ENCODE peak calls at places on chromosomes 7 and 10, in five cellular contexts. One of them, this sample, is unnamed.

GRCh38 chr7:142181966-142182365 is 70.4 kb downstream of the MGAM2 start:
- DNase-seq in prostate gland: no peak
- DNase-seq in heart left ventricle: no peak
- DNase-seq in fibroblast of the aortic adventitia: no peak
- DNase-seq in astrocyte: no peak
- DNase-seq in this sample: no peak

GRCh38 chr7:156759143-156759542 is 118.6 kb downstream of the RNF32 start:
- DNase-seq in fibroblast of the aortic adventitia: no peak
- DNase-seq in prostate gland: no peak
- DNase-seq in heart left ventricle: no peak
- DNase-seq in astrocyte: no peak
- DNase-seq in this sample: no peak

GRCh38 chr10:6497524-6498140 is 82.4 kb downstream of the PRKCQ start:
- DNase-seq in prostate gland: no peak
- DNase-seq in astrocyte: no peak
- DNase-seq in fibroblast of the aortic adventitia: no peak
- DNase-seq in heart left ventricle: no peak
- DNase-seq in this sample: no peak

GRCh38 chr10:65675236-65675635 is 1250.6 kb upstream of the LRRTM3 start:
- DNase-seq in prostate gland: no peak
- DNase-seq in astrocyte: no peak
- DNase-seq in fibroblast of the aortic adventitia: no peak
- DNase-seq in heart left ventricle: no peak
- DNase-seq in this sample: no peak

GRCh38 chr7:24820730-24821044 is 63.4 kb upstream of the GSDME start:
- DNase-seq in fibroblast of the aortic adventitia: no peak
- DNase-seq in heart left ventricle: no peak
- DNase-seq in astrocyte: no peak
- DNase-seq in prostate gland: no peak
- DNase-seq in this sample: no peak

GRCh38 chr10:78247821-78248220 is 214.2 kb downstream of the RPS24 start:
- DNase-seq in astrocyte: no peak
- DNase-seq in fibroblast of the aortic adventitia: no peak
- DNase-seq in prostate gland: no peak
- DNase-seq in heart left ventricle: no peak
- DNase-seq in this sample: no peak

GRCh38 chr10:22615819-22616499 is 98.4 kb downstream of the PIP4K2A start:
- DNase-seq in prostate gland: no peak
- DNase-seq in astrocyte: peak
- DNase-seq in heart left ventricle: peak
- DNase-seq in fibroblast of the aortic adventitia: peak
- DNase-seq in this sample: no peak

GRCh38 chr10:74704629-74705360 is 121.6 kb upstream of the KAT6B start:
- DNase-seq in astrocyte: peak
- DNase-seq in heart left ventricle: no peak
- DNase-seq in fibroblast of the aortic adventitia: no peak
- DNase-seq in prostate gland: no peak
- DNase-seq in this sample: no peak

GRCh38 chr7:46369933-46370654 is 449.0 kb upstream of the IGFBP3 start:
- DNase-seq in prostate gland: no peak
- DNase-seq in heart left ventricle: no peak
- DNase-seq in astrocyte: peak
- DNase-seq in fibroblast of the aortic adventitia: peak
- DNase-seq in this sample: no peak

GRCh38 chr10:9735731-9736130 is 1281.9 kb upstream of the CELF2 start:
- DNase-seq in astrocyte: no peak
- DNase-seq in fibroblast of the aortic adventitia: no peak
- DNase-seq in heart left ventricle: no peak
- DNase-seq in prostate gland: no peak
- DNase-seq in this sample: no peak

GRCh38 chr7:41027428-41028115 is 675.3 kb downstream of the INHBA start:
- DNase-seq in fibroblast of the aortic adventitia: peak
- DNase-seq in astrocyte: peak
- DNase-seq in prostate gland: no peak
- DNase-seq in heart left ventricle: no peak
- DNase-seq in this sample: no peak

GRCh38 chr10:122307669-122308486 is 36.8 kb downstream of the BTBD16 start:
- DNase-seq in fibroblast of the aortic adventitia: peak
- DNase-seq in prostate gland: peak
- DNase-seq in astrocyte: peak
- DNase-seq in heart left ventricle: peak
- DNase-seq in this sample: no peak

GRCh38 chr10:58590152-58590551 is 77.5 kb downstream of the BICC1 start:
- DNase-seq in prostate gland: no peak
- DNase-seq in fibroblast of the aortic adventitia: peak
- DNase-seq in heart left ventricle: peak
- DNase-seq in astrocyte: peak
- DNase-seq in this sample: no peak

GRCh38 chr7:91789086-91789485 is 91.4 kb downstream of the MTERF1 start:
- DNase-seq in fibroblast of the aortic adventitia: no peak
- DNase-seq in astrocyte: no peak
- DNase-seq in prostate gland: no peak
- DNase-seq in heart left ventricle: no peak
- DNase-seq in this sample: no peak

GRCh38 chr7:158386355-158386618 is 201.3 kb downstream of the PTPRN2 start:
- DNase-seq in astrocyte: no peak
- DNase-seq in fibroblast of the aortic adventitia: no peak
- DNase-seq in prostate gland: no peak
- DNase-seq in heart left ventricle: no peak
- DNase-seq in this sample: no peak

GRCh38 chr10:99976886-99977391 is 32.8 kb downstream of the DNMBP start:
- DNase-seq in astrocyte: peak
- DNase-seq in heart left ventricle: no peak
- DNase-seq in fibroblast of the aortic adventitia: peak
- DNase-seq in prostate gland: no peak
- DNase-seq in this sample: no peak

GRCh38 chr7:4025694-4026615 is 656.1 kb upstream of the FOXK1 start:
- DNase-seq in fibroblast of the aortic adventitia: no peak
- DNase-seq in astrocyte: no peak
- DNase-seq in prostate gland: no peak
- DNase-seq in heart left ventricle: no peak
- DNase-seq in this sample: no peak

DNA sequence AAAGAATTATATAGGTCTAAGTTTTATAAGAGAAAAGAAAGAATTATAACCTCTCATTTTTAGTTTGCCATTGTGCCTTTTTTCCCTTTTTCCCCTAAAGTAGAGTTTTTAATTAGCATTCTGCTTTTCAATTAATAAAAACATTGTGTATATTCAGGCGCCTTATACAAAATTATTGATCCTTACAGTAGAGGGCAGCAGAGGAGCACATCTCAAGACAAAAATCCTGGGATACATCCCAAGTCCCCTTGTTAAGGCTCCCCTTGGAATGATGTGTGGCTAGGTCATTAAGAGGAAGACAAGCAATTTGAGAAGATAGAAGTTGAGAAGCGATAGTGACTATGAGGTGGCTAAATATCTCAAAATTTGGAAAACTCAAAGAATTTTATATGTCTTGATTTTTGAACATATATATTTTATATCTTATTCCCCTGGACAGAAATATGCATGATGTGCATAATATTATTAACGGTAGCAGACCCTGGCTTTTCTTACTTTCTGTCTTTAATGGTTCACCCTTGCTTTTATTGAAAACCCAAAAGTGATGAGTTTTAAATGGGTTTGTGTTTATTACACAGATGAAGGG is 19.1 kb upstream of the TPK1 start:
- DNase-seq in fibroblast of the aortic adventitia: peak
- DNase-seq in astrocyte: peak
- DNase-seq in prostate gland: no peak
- DNase-seq in heart left ventricle: no peak
- DNase-seq in this sample: peak
- TF ChIP-seq CTCF in fibroblast of the aortic adventitia: peak
- TF ChIP-seq CTCF in astrocyte: peak
- TF ChIP-seq CTCF in prostate gland: no peak
- TF ChIP-seq CTCF in heart left ventricle: peak
- TF ChIP-seq CTCF in this sample: peak

DNA sequence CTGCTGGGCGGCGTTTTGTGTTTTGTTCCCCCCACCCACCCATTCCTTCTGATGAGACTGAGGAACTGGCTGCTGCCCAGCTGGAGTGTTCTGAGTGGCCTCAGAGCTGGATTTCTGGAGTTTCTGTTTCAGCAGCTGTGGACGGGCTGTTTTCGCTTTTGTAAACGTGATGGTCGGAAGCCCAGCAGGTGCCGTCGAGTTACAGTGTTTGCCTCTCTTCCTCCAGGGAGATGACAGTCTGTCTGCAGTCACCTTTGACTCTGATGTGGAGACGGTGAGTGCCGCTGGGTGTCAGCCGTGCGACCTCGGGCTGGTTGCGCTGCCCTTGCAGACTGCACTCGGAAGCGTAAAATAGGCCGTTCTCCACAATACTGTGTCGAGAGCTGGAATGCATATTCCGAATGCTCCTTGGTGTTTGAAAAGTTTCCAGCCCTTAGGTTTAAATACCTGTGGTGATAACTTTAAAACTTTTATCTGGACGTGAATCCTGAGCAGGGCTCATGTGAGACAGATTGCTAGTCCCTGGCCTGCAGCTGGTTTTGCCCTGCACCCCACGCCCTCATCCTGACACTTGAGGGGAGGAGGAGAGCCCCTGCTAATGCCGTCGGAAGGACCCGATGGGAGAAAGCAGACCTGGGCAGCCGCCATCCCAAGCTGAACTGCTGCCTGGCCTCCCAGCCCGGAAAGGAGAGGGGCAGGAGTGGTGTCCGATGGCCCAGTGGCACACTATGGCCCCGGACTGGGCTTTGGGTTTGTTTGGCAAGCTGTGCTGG is 8.3 kb downstream of the IQCE start:
- DNase-seq in heart left ventricle: peak
- DNase-seq in prostate gland: no peak
- DNase-seq in fibroblast of the aortic adventitia: peak
- DNase-seq in astrocyte: no peak
- DNase-seq in this sample: no peak
- TF ChIP-seq CTCF in heart left ventricle: no peak
- TF ChIP-seq CTCF in prostate gland: no peak
- TF ChIP-seq CTCF in fibroblast of the aortic adventitia: no peak
- TF ChIP-seq CTCF in astrocyte: no peak
- TF ChIP-seq CTCF in this sample: no peak

DNA sequence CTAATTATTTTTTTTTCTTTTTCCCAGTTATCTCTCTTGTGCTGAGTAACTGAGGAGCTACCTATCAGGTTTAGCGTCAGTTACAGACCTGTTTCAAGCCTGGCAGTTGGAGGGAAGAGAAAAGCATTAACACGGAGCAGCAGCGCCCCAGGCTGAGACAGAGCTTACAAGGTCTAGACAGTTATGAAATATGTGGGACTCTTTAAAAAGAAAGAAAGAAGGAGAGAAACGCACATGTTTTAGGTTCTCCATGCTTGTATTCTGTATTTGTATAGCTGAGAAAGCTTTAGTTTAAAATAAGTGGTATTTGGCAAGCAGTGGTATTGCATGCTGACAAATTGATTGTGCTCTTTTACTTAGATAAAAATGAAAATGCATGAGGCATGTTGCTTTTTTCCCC is 157.6 kb downstream of the GRK5 start:
- DNase-seq in fibroblast of the aortic adventitia: peak
- DNase-seq in astrocyte: peak
- DNase-seq in heart left ventricle: no peak
- DNase-seq in prostate gland: no peak
- DNase-seq in this sample: no peak
- TF ChIP-seq CTCF in fibroblast of the aortic adventitia: peak
- TF ChIP-seq CTCF in astrocyte: peak
- TF ChIP-seq CTCF in heart left ventricle: no peak
- TF ChIP-seq CTCF in prostate gland: no peak
- TF ChIP-seq CTCF in this sample: no peak

DNA sequence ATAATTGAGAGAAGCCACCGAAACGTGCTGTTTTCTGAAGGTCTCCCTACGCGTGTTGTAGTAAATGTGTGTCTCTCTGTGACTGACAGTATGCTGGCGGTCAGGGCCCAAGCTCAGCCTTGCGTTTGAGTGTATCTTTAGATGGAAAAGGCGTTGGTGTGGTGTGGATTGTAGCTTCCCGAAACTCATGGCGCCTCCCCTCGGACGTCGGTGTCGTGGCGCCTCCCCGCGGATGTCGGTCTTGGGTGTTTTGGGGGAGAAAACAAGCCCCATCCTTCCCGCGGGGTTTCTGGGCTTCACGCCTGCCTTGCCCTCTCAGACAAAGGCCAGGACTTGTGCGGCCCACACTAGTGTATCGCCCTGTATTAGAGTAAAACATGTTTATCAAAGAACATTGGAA is 12.8 kb downstream of the SUN1 start:
- DNase-seq in prostate gland: no peak
- DNase-seq in astrocyte: no peak
- DNase-seq in heart left ventricle: no peak
- DNase-seq in fibroblast of the aortic adventitia: no peak
- DNase-seq in this sample: no peak
- TF ChIP-seq CTCF in prostate gland: no peak
- TF ChIP-seq CTCF in astrocyte: no peak
- TF ChIP-seq CTCF in heart left ventricle: no peak
- TF ChIP-seq CTCF in fibroblast of the aortic adventitia: no peak
- TF ChIP-seq CTCF in this sample: no peak

DNA sequence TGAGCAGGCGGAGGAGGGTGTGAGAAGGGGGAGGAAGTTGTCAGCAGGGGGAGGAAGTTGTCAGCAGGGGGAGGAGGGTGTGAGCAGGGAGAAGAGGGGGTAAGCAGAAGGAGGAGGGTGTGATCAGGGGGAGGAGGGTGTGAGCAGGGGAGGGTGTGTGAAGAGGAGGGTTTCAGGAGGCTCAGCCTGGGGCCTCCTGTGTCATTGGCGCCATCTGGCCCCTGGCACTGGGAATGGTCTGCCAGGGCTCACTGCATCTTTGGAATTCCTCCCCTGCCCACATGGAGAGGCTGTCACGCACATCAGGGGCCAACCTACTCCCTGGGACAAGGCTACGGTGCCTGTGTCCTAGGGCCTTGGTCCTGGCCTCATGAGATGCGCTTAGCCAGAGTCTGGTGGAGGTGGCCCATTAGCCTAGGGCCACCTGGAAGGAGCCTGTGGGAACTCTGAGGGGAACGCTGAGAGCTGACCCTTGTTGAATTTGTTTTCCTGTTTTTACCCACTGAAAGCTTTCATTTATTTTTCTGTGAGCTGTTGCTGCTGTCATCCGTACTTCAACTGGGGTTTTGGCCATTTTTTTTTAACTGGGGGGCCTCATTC is 18.0 kb downstream of the CAMK2B start:
- DNase-seq in prostate gland: no peak
- DNase-seq in fibroblast of the aortic adventitia: peak
- DNase-seq in heart left ventricle: no peak
- DNase-seq in astrocyte: peak
- DNase-seq in this sample: no peak
- TF ChIP-seq CTCF in prostate gland: no peak
- TF ChIP-seq CTCF in fibroblast of the aortic adventitia: peak
- TF ChIP-seq CTCF in heart left ventricle: peak
- TF ChIP-seq CTCF in astrocyte: no peak
- TF ChIP-seq CTCF in this sample: no peak

GRCh38 chr10:66919248-66919647 is 6.6 kb upstream of the LRRTM3 start:
- DNase-seq in fibroblast of the aortic adventitia: no peak
- DNase-seq in astrocyte: no peak
- DNase-seq in heart left ventricle: no peak
- DNase-seq in prostate gland: no peak
- DNase-seq in this sample: no peak

GRCh38 chr10:66916030-66916429 is 9.8 kb upstream of the LRRTM3 start:
- DNase-seq in astrocyte: no peak
- DNase-seq in fibroblast of the aortic adventitia: no peak
- DNase-seq in heart left ventricle: no peak
- DNase-seq in prostate gland: no peak
- DNase-seq in this sample: no peak

DNA sequence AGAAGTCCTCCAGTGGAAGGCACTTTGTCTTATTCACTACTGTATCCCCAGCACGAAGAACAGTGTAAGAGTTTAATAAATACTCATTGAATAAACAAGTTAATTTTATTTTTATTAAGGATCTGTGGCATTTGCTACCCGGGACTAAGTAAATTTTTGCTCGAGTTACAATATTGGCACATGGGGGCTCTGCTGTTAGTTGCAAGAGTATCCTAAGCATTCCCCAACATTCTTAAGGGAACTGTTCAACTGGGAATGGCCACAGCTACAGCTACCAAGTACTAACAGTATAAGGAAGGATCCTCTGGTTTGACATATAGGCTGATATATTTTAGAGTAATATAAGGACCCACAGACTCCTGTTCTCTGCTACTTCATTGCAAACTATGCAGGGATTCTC is 8.7 kb upstream of the LRRTM3 start:
- DNase-seq in astrocyte: no peak
- DNase-seq in prostate gland: no peak
- DNase-seq in fibroblast of the aortic adventitia: no peak
- DNase-seq in heart left ventricle: no peak
- DNase-seq in this sample: no peak
- TF ChIP-seq CTCF in astrocyte: no peak
- TF ChIP-seq CTCF in prostate gland: no peak
- TF ChIP-seq CTCF in fibroblast of the aortic adventitia: no peak
- TF ChIP-seq CTCF in heart left ventricle: no peak
- TF ChIP-seq CTCF in this sample: no peak

This sample was measured in endothelial cell.